ENCODE peak calls at places on chromosomes 16 and 17, in six cellular contexts. V is thoracic aorta, F is psoas muscle, J is tibial nerve, H is HCT116, X is H9. Y is an unnamed sample. For H3K27me3, the result is how much of the 10 kb centered on the place peaks cover.

GRCh38 chr17:68821860-68822693 is 133.1 kb downstream of the ABCA8 start:
- DNase-seq in V (no peak), F (no peak), J (no peak), H (peak), X (no peak), Y (peak)

GRCh38 chr16:73878616-73879015 is 418.0 kb upstream of the PSMD7 start:
- DNase-seq in V (no peak), F (no peak), J (no peak), H (peak), X (no peak), Y (peak)

GRCh38 chr16:50797456-50797855 is 55.6 kb downstream of the CYLD start:
- DNase-seq in V (no peak), F (no peak), J (no peak), H (no peak), X (no peak), Y (no peak)

GRCh38 chr17:27576429-27577123 is 54.4 kb upstream of the LGALS9 start:
- DNase-seq in V (no peak), F (no peak), J (no peak), H (no peak), X (no peak), Y (no peak)

GRCh38 chr17:36937001-36937960 is at the start of gene LHX1:
- DNase-seq in V (no peak), F (peak), J (no peak), H (no peak), X (peak), Y (no peak)

GRCh38 chr16:88810868-88811599 is 694 bp downstream of the APRT start:
- DNase-seq in V (peak), F (peak), J (peak), H (peak), X (peak), Y (peak)

GRCh38 chr17:77127735-77128361 is 12.9 kb upstream of the SEC14L1 start:
- DNase-seq in V (no peak), F (peak), J (peak), H (no peak), X (no peak), Y (no peak)

GRCh38 chr16:81571592-81572230 is 127.1 kb downstream of the CMIP start:
- DNase-seq in V (no peak), F (no peak), J (no peak), H (no peak), X (no peak), Y (no peak)

GRCh38 chr17:20960871-20961270 is 81.9 kb downstream of the USP22 start:
- DNase-seq in V (no peak), F (no peak), J (no peak), H (no peak), X (no peak), Y (no peak)

GRCh38 chr17:66200685-66201092 is 8.8 kb upstream of the CEP112 start:
- DNase-seq in V (no peak), F (no peak), J (no peak), H (peak), X (peak), Y (peak)

GRCh38 chr16:11107781-11108465 is 148.1 kb downstream of the SOCS1 start:
- DNase-seq in V (no peak), F (no peak), J (no peak), H (no peak), X (no peak), Y (no peak)

GRCh38 chr16:17155936-17156335 is 314.8 kb downstream of the XYLT1 start:
- DNase-seq in V (no peak), F (no peak), J (no peak), H (no peak), X (no peak), Y (no peak)

GRCh38 chr16:51880776-51881175 is 666.2 kb downstream of the TOX3 start:
- DNase-seq in V (no peak), F (no peak), J (no peak), H (no peak), X (no peak), Y (peak)

GRCh38 chr17:66909811-66910210 is 54.7 kb upstream of the CACNG4 start:
- DNase-seq in V (no peak), F (no peak), J (no peak), H (no peak), X (no peak), Y (no peak)

GRCh38 chr16:66484453-66485213 is 57.5 kb downstream of the BEAN1 start:
- DNase-seq in V (no peak), F (no peak), J (no peak), H (no peak), X (peak), Y (no peak)

GRCh38 chr17:68460096-68460495 is 2.8 kb upstream of the WIPI1 start:
- DNase-seq in V (no peak), F (no peak), J (no peak), H (no peak), X (no peak), Y (no peak)

GRCh38 chr17:77332981-77333685 is 192.4 kb downstream of the SEC14L1 start:
- DNase-seq in V (no peak), F (no peak), J (peak), H (no peak), X (no peak), Y (no peak)

GRCh38 chr17:68198931-68199836 is 48.7 kb upstream of the AMZ2 start:
- DNase-seq in V (no peak), F (no peak), J (no peak), H (no peak), X (peak), Y (no peak)

GRCh38 chr16:52128407-52128806 is 418.5 kb downstream of the TOX3 start:
- DNase-seq in V (no peak), F (no peak), J (no peak), H (no peak), X (no peak), Y (no peak)

GRCh38 chr16:22316411-22316811 is 19.2 kb downstream of the POLR3E start:
- DNase-seq in V (no peak), F (peak), J (no peak), H (no peak), X (no peak), Y (no peak)

GRCh38 chr17:62987136-62987535 is 21.1 kb downstream of the TANC2 start:
- DNase-seq in V (no peak), F (no peak), J (no peak), H (no peak), X (peak), Y (no peak)
- TF ChIP-seq CTCF in V (no peak), F (no peak), J (no peak), H (peak), X (peak), Y (peak)

DNA sequence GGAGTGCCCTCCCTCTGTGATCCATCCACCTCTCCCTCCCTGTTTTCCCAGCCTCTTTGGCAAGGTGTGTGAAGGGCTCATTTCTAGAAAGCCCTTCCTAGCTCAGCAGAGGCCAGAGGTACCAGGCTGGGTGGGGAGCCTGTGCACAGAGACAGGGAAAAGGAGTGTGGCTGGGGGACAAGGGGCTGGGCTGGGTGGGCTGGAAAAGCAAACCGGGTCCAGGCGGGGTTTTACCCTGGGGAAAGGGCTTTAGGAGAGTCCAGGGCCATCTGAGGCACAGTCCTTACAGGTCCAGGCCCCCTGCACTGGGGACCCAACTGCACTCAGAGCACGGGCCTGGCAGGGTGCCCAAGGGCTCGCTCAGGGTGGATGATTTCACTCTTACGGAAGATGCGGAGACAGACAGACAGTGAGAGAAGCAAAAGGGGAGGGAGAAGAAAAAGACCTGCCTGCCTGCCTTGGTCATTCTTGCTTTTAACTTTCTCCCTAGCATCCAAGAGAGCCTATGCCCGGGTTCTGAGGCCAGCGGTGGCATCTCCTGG is 7.0 kb downstream of the CRHR1 start:
- DNase-seq in V (no peak), F (no peak), J (no peak), H (no peak), X (no peak), Y (no peak)
- H3K27me3 ChIP-seq in V (under half), F (under half), J (under half), H (under half), X (under half), Y (under half)

GRCh38 chr17:32731556-32732295 is 145.2 kb downstream of the MYO1D start:
- DNase-seq in V (no peak), F (no peak), J (no peak), H (no peak), X (no peak), Y (no peak)
- TF ChIP-seq CTCF in V (no peak), F (no peak), J (no peak), H (no peak), X (no peak), Y (no peak)

DNA sequence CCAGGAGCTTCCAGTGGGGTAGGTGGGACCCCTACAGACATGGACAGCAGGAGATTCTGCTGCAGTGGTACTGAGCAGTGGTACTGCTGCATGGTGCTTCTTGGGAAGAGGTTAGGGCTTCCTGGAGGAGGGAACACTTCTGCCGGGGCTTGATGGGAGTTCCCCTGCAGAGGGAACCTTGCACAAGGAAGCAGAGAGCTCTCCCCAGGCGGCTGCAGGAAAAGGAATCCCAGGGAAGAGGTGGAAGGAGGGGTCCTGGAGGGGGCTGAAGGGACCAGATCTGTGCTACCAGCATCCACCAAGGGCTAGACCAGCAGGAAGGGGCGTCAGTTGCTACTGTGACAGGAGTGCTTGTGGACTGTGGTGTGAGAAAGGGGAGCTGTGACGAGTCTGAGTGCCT is 10.6 kb downstream of the RIPOR1 start:
- DNase-seq in V (no peak), F (peak), J (no peak), H (no peak), X (no peak), Y (no peak)
- H3K27me3 ChIP-seq in V (under half), F (under half), J (under half), H (under half), X (under half), Y (under half)

Y was measured in kidney epithelial cell.